ENCODE peak calls at places on chromosomes 1 and 21, in eight cellular contexts. W is PC-3, B is tibial artery, F is cardiac fibroblast, G is osteocyte, U is osteoblast, H is left lung, R is brain microvascular endothelial cell. Q is an unnamed sample.

GRCh38 chr1:25550155-25550506 is 6.7 kb downstream of the LDLRAP1 start:
- DNase-seq in W (no peak), B (no peak), F (peak; percentile 65), G (no peak), U (peak; percentile 91), H (no peak), R (peak; percentile 54), Q (no peak)

GRCh38 chr1:162358928-162359327 is 17.7 kb downstream of the SPATA46 start:
- DNase-seq in W (no peak), B (no peak), F (no peak), G (no peak), U (no peak), H (no peak), R (no peak), Q (no peak)

GRCh38 chr1:227887697-227888403 is 59.9 kb downstream of the WNT9A start:
- DNase-seq in W (no peak), B (peak; percentile 71), F (peak; percentile 47), G (peak; percentile 82), U (peak; percentile 89), H (peak; percentile 83), R (no peak), Q (peak; percentile 63)

GRCh38 chr1:239677362-239677761 is 291.0 kb downstream of the CHRM3 start:
- DNase-seq in W (peak; percentile 25), B (no peak), F (no peak), G (no peak), U (no peak), H (no peak), R (no peak), Q (no peak)

GRCh38 chr1:44031900-44032817 is 897 bp upstream of the SLC6A9 start:
- DNase-seq in W (peak; percentile 33), B (peak; percentile 42), F (no peak), G (no peak), U (peak; percentile 62), H (no peak), R (no peak), Q (no peak)

GRCh38 chr1:66239834-66240233 is 294.1 kb upstream of the SGIP1 start:
- DNase-seq in W (no peak), B (no peak), F (no peak), G (no peak), U (no peak), H (no peak), R (peak; percentile 9), Q (no peak)

GRCh38 chr21:46035809-46036695 is 54.5 kb downstream of the COL6A1 start:
- DNase-seq in W (no peak), B (no peak), F (peak; percentile 87), G (peak; percentile 82), U (peak; percentile 97), H (peak; percentile 78), R (peak; percentile 40), Q (peak; percentile 80)

GRCh38 chr1:221715321-221716169 is 26.3 kb downstream of the DUSP10 start:
- DNase-seq in W (peak; percentile 55), B (no peak), F (no peak), G (no peak), U (peak; percentile 73), H (no peak), R (no peak), Q (no peak)

GRCh38 chr1:94093996-94094395 is 27.0 kb downstream of the ABCA4 start:
- DNase-seq in W (no peak), B (no peak), F (peak; percentile 79), G (no peak), U (no peak), H (no peak), R (peak; percentile 77), Q (no peak)

GRCh38 chr1:205700865-205701401 is 20.6 kb upstream of the SLC45A3 start:
- DNase-seq in W (no peak), B (no peak), F (peak; percentile 61), G (peak; percentile 76), U (no peak), H (no peak), R (no peak), Q (peak; percentile 35)

GRCh38 chr1:206581571-206581981 is 30.7 kb downstream of the EIF2D start:
- DNase-seq in W (no peak), B (peak; percentile 73), F (peak; percentile 21), G (no peak), U (no peak), H (no peak), R (no peak), Q (no peak)

GRCh38 chr1:79988401-79988800 is 981.9 kb upstream of the ADGRL4 start:
- DNase-seq in W (no peak), B (no peak), F (no peak), G (no peak), U (peak; percentile 15), H (no peak), R (no peak), Q (no peak)

GRCh38 chr1:53600486-53600885 is 138.5 kb downstream of the GLIS1 start:
- DNase-seq in W (no peak), B (peak; percentile 16), F (no peak), G (no peak), U (peak; percentile 34), H (no peak), R (no peak), Q (no peak)

GRCh38 chr1:53598956-53599355 is 139.8 kb downstream of the DMRTB1 start:
- DNase-seq in W (no peak), B (peak; percentile 21), F (no peak), G (no peak), U (no peak), H (no peak), R (no peak), Q (no peak)

GRCh38 chr1:53601031-53601745 is 137.8 kb downstream of the GLIS1 start:
- DNase-seq in W (no peak), B (peak; percentile 42), F (no peak), G (no peak), U (peak; percentile 63), H (no peak), R (no peak), Q (no peak)

GRCh38 chr1:53600001-53600400 is 139.0 kb downstream of the GLIS1 start:
- DNase-seq in W (no peak), B (peak; percentile 39), F (no peak), G (no peak), U (peak; percentile 29), H (no peak), R (no peak), Q (no peak)

DNA sequence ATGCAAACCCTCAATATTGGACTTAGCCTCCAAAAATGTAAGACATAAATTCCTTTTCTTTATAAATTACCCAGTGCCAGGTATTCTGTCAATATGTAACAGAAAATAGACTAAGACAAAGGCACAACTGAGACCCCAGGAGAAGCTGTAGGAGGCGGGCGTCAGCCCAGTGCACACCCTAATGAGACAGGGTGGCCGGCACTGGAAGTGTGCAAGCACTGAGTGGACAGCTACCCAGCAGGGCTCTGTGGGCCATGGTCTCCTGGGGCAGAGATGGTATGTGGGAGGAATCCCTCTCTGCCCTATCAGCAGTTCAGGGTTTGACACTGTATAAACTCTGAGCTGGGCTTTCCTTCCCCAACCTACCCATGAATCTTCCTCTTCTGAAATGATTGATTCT is 139.5 kb downstream of the GLIS1 start:
- DNase-seq in W (no peak), B (peak; percentile 48), F (no peak), G (no peak), U (no peak), H (no peak), R (no peak), Q (no peak)
- TF ChIP-seq CTCF in W (no peak), B (no peak), F (no peak), G (no peak), U (no peak), H (no peak), R (no peak), Q (no peak)

DNA sequence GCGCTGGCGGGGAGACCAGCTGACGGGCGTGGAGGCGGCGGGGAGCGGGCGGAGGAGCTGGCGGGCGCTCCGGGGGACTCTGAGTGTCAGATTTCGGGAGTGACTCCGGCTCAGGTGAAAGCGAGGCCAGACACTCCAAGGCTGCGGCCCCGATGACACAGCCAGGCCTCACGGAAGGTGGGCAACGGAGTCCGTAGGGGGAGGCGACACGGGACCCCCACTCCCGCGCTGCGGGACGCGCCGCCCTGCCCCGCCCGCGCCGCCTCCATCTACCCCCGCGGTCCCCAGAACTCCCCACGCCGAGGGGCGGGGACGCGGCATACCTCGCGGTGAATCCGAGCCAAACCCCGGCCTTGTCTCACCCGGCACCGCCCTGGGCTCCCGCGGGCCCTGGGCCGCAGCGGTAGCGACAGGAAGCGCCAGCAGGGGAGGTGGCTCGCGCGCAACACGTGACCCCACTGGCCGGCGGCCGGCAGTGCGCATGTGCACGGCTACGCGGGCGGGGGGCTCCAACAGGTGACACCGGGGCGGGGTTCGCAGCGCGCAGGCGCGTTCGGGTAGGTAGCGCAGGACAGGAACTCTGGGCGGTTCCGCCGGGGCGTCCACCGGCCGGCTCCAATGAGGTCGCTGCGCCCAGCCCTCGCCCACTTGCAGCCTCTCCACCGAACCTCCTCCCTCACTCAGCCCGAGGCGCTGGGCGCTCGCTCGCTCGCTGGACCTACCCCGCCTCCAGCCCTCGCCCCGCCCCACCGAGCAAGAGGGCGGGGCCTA is at the start of gene CC2D1B:
- DNase-seq in W (peak; percentile 98), B (peak; percentile 99), F (peak; percentile 99), G (peak; percentile 100), U (peak; percentile 99), H (peak; percentile 99), R (peak; percentile 97), Q (peak; percentile 99)
- TF ChIP-seq CTCF in W (no peak), B (peak; percentile 41), F (no peak), G (no peak), U (no peak), H (no peak), R (no peak), Q (peak; percentile 74)

GRCh38 chr1:89822109-89822962 is 1.5 kb downstream of the LRRC8D start:
- DNase-seq in W (no peak), B (no peak), F (no peak), G (no peak), U (peak; percentile 46), H (no peak), R (no peak), Q (no peak)

GRCh38 chr1:89820423-89821321 is at the start of gene LRRC8D:
- DNase-seq in W (peak; percentile 82), B (peak; percentile 87), F (peak; percentile 79), G (peak; percentile 91), U (peak; percentile 98), H (peak; percentile 96), R (peak; percentile 71), Q (peak; percentile 75)

GRCh38 chr1:89823679-89824292 is 3.0 kb downstream of the LRRC8D start:
- DNase-seq in W (no peak), B (no peak), F (peak; percentile 38), G (no peak), U (no peak), H (no peak), R (no peak), Q (no peak)

GRCh38 chr1:89821322-89822108 is 683 bp downstream of the LRRC8D start:
- DNase-seq in W (peak; percentile 29), B (peak; percentile 67), F (no peak), G (no peak), U (peak; percentile 94), H (peak; percentile 93), R (no peak), Q (peak; percentile 46)

GRCh38 chr1:89822999-89823628 is 2.3 kb downstream of the LRRC8D start:
- DNase-seq in W (no peak), B (no peak), F (peak; percentile 74), G (no peak), U (peak; percentile 80), H (no peak), R (no peak), Q (no peak)
- TF ChIP-seq CTCF in W (no peak), B (no peak), F (no peak), G (no peak), U (no peak), H (no peak), R (no peak), Q (no peak)

DNA sequence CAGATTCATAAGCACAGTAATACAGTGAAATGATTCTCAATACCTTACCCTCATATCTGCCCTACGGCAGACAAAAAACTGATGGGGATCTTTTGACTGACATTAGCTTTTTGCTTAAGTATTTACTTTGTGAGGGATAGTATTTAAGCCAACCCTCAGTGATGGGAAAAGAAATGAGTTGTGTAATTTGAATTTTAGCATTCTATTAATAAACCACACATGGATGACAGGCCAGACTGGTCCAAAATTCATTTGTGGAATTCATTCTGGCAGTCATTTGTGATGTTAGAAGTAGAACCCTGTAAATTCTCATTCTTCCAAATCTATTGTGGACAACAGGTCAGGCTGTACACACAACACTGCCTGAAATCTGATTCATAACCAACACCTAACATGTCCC is 14.9 kb downstream of the TRIM33 start:
- DNase-seq in W (no peak), B (no peak), F (no peak), G (no peak), U (no peak), H (no peak), R (no peak), Q (no peak)
- TF ChIP-seq CTCF in W (no peak), B (no peak), F (no peak), G (no peak), U (no peak), H (no peak), R (no peak), Q (no peak)

Q was measured in ovary.